ENCODE peak calls at places on chromosome 1, in seven cellular contexts. C is MG63, N is SW480, I is epithelial cell of esophagus, H is left lung, E is EL, Z is OCI-LY7. U is an unnamed sample.
A peak's percentile ranks its signal among the peaks of the same experiment; 100 is the strongest.

GRCh38 chr1:242554577-242554976 is 30.1 kb upstream of the PLD5 start:
- DNase-seq in C (no peak), N (no peak), I (peak; percentile 42), H (no peak), E (no peak), Z (no peak), U (no peak)

GRCh38 chr1:26278303-26278702 is 1.6 kb upstream of the SH3BGRL3 start:
- DNase-seq in C (peak; percentile 94), N (no peak), I (peak; percentile 98), H (peak; percentile 70), E (peak; percentile 66), Z (no peak), U (peak; percentile 76)

GRCh38 chr1:23581219-23581618 is 21.9 kb upstream of the ID3 start:
- DNase-seq in C (no peak), N (no peak), I (no peak), H (no peak), E (peak; percentile 87), Z (no peak), U (peak; percentile 78)

GRCh38 chr1:108565081-108565480 is 5.2 kb downstream of the EEIG2 start:
- DNase-seq in C (no peak), N (no peak), I (no peak), H (no peak), E (no peak), Z (no peak), U (no peak)

GRCh38 chr1:62318756-62319544 is at the start of gene KANK4:
- DNase-seq in C (peak; percentile 41), N (no peak), I (peak; percentile 43), H (no peak), E (peak; percentile 15), Z (no peak), U (no peak)

GRCh38 chr1:177863776-177864175 is 106.1 kb downstream of the SEC16B start:
- DNase-seq in C (peak; percentile 65), N (no peak), I (no peak), H (no peak), E (peak; percentile 82), Z (no peak), U (no peak)

GRCh38 chr1:226404063-226404903 is 3.6 kb downstream of the PARP1 start:
- DNase-seq in C (no peak), N (no peak), I (no peak), H (no peak), E (peak; percentile 59), Z (peak; percentile 44), U (no peak)

GRCh38 chr1:107683198-107683657 is 281.8 kb downstream of the VAV3 start:
- DNase-seq in C (no peak), N (no peak), I (peak; percentile 85), H (no peak), E (no peak), Z (no peak), U (no peak)

GRCh38 chr1:42933610-42934009 is 25.1 kb downstream of the SLC2A1 start:
- DNase-seq in C (no peak), N (no peak), I (peak; percentile 6), H (peak; percentile 31), E (no peak), Z (no peak), U (no peak)